ENCODE peak calls at places on chromosomes 13 and 19, in four cellular contexts. X is amniotic epithelial cell, M is DND-41, Y is GM23338. P is an unnamed sample.

GRCh38 chr13:30906411-30906990 is 430 bp downstream of the MEDAG start:
- DNase-seq in X (no peak), M (no peak), Y (peak; percentile 62), P (no peak)

GRCh38 chr13:36193151-36193855 is 21.1 kb downstream of the SOHLH2 start:
- DNase-seq in X (peak; percentile 5), M (no peak), Y (no peak), P (no peak)

GRCh38 chr19:50300051-50300450 is 29.1 kb downstream of the KCNC3 start:
- DNase-seq in X (no peak), M (no peak), Y (no peak), P (no peak)

GRCh38 chr13:98944336-98944735 is 33.5 kb downstream of the DOCK9 start:
- DNase-seq in X (no peak), M (no peak), Y (no peak), P (no peak)

GRCh38 chr19:36058481-36059179 is 3.9 kb downstream of the WDR62 start:
- DNase-seq in X (no peak), M (no peak), Y (no peak), P (no peak)

GRCh38 chr19:55146648-55147218 is 2.3 kb downstream of the TNNT1 start:
- DNase-seq in X (no peak), M (no peak), Y (peak; percentile 96), P (peak; percentile 70)

GRCh38 chr19:7869910-7870511 is 4.2 kb downstream of the PRR36 start:
- DNase-seq in X (no peak), M (peak; percentile 87), Y (peak; percentile 96), P (peak; percentile 71)

GRCh38 chr13:73303858-73304257 is 245.1 kb downstream of the KLF5 start:
- DNase-seq in X (no peak), M (no peak), Y (no peak), P (no peak)

GRCh38 chr13:73450583-73450982 is 391.8 kb downstream of the KLF5 start:
- DNase-seq in X (no peak), M (no peak), Y (no peak), P (no peak)

GRCh38 chr13:76991796-76992547 is at the start of gene CLN5:
- DNase-seq in X (peak; percentile 87), M (peak; percentile 95), Y (peak; percentile 96), P (peak; percentile 97)

GRCh38 chr19:29685326-29685725 is 20.1 kb downstream of the PLEKHF1 start:
- DNase-seq in X (no peak), M (no peak), Y (no peak), P (no peak)

GRCh38 chr13:42170029-42170428 is 101.9 kb upstream of the AKAP11 start:
- DNase-seq in X (no peak), M (no peak), Y (peak; percentile 84), P (no peak)

GRCh38 chr19:49997709-49998108 is 27.5 kb downstream of the VRK3 start:
- DNase-seq in X (peak; percentile 51), M (peak; percentile 37), Y (peak; percentile 85), P (peak; percentile 78)

GRCh38 chr13:114054269-114054668 is 78.2 kb downstream of the RASA3 start:
- DNase-seq in X (no peak), M (no peak), Y (no peak), P (peak; percentile 82)

GRCh38 chr19:45113628-45114027 is 20.6 kb downstream of the PPP1R37 start:
- DNase-seq in X (no peak), M (no peak), Y (peak; percentile 35), P (no peak)

GRCh38 chr19:52570005-52570861 is at the start of gene ZNF701:
- DNase-seq in X (peak; percentile 87), M (peak; percentile 97), Y (peak; percentile 94), P (peak; percentile 92)

GRCh38 chr19:32976223-32976805 is 4.3 kb downstream of the FAAP24 start:
- DNase-seq in X (peak; percentile 59), M (peak; percentile 72), Y (peak; percentile 85), P (peak; percentile 60)

GRCh38 chr13:20090349-20090748 is 70.5 kb downstream of the GJA3 start:
- DNase-seq in X (no peak), M (no peak), Y (no peak), P (no peak)

GRCh38 chr13:79776538-79776937 is 295.6 kb downstream of the NDFIP2 start:
- DNase-seq in X (peak; percentile 35), M (no peak), Y (no peak), P (no peak)

GRCh38 chr19:50326101-50326664 is 3.0 kb downstream of the KCNC3 start:
- DNase-seq in X (no peak), M (no peak), Y (peak; percentile 64), P (no peak)

GRCh38 chr19:18232540-18233223 is 6.4 kb upstream of the PDE4C start:
- DNase-seq in X (no peak), M (no peak), Y (peak; percentile 92), P (peak; percentile 95)

GRCh38 chr13:64684685-64685431 is 2545.3 kb downstream of the PCDH9 start:
- DNase-seq in X (no peak), M (no peak), Y (peak; percentile 44), P (no peak)

GRCh38 chr13:102642029-102642428 is 45.2 kb downstream of the TPP2 start:
- DNase-seq in X (no peak), M (no peak), Y (no peak), P (no peak)

GRCh38 chr19:18637644-18638630 is 1.1 kb downstream of the KLHL26 start:
- DNase-seq in X (no peak), M (peak; percentile 21), Y (peak; percentile 54), P (no peak)

GRCh38 chr19:2227415-2228156 is 8.5 kb downstream of the PLEKHJ1 start:
- DNase-seq in X (no peak), M (no peak), Y (peak; percentile 33), P (no peak)

GRCh38 chr19:31450696-31451095 is 101.5 kb upstream of the TSHZ3 start:
- DNase-seq in X (no peak), M (no peak), Y (no peak), P (no peak)

GRCh38 chr19:43901395-43902390 is 33.4 kb downstream of the ZNF45 start:
- DNase-seq in X (peak; percentile 90), M (no peak), Y (peak; percentile 91), P (peak; percentile 78)

GRCh38 chr13:34867590-34867989 is 74.5 kb upstream of the NBEA start:
- DNase-seq in X (peak; percentile 34), M (no peak), Y (no peak), P (no peak)

GRCh38 chr13:95267662-95268369 is 33.4 kb downstream of the ABCC4 start:
- DNase-seq in X (peak; percentile 74), M (no peak), Y (no peak), P (no peak)

GRCh38 chr19:32676186-32676894 is 692 bp downstream of the RGS9BP start:
- DNase-seq in X (no peak), M (no peak), Y (peak; percentile 62), P (peak; percentile 55)

GRCh38 chr13:93220073-93220472 is 6.5 kb upstream of the GPC6 start:
- DNase-seq in X (no peak), M (no peak), Y (no peak), P (no peak)

GRCh38 chr13:74633734-74634133 is 499.5 kb upstream of the KLF12 start:
- DNase-seq in X (no peak), M (no peak), Y (no peak), P (no peak)

GRCh38 chr13:45199716-45200115 is 1.1 kb downstream of the KCTD4 start:
- DNase-seq in X (no peak), M (no peak), Y (no peak), P (no peak)

GRCh38 chr19:45153339-45154063 is 7.3 kb downstream of the NKPD1 start:
- DNase-seq in X (peak; percentile 64), M (no peak), Y (peak; percentile 84), P (peak; percentile 91)

GRCh38 chr13:20991741-20992520 is 69.5 kb downstream of the LATS2 start:
- DNase-seq in X (no peak), M (no peak), Y (no peak), P (no peak)

GRCh38 chr13:85497652-85498051 is 301.6 kb downstream of the SLITRK6 start:
- DNase-seq in X (peak; percentile 75), M (no peak), Y (no peak), P (no peak)

GRCh38 chr19:27792576-27793127 is 1420.3 kb downstream of the UQCRFS1 start:
- DNase-seq in X (no peak), M (no peak), Y (no peak), P (no peak)

P was measured in SK-N-SH.